ENCODE peak calls at places on chromosomes 1 and 21, in eight cellular contexts. T is PC-3; R is ovary; N is dorsolateral prefrontal cortex; I is CD8-positive, alpha-beta T cell; Y is IMR-90; X is HL-60; W is body of pancreas. V is an unnamed sample.
A peak's percentile ranks its signal among the peaks of the same experiment; 100 is the strongest.

GRCh38 chr1:160797861-160798273 is 1.9 kb downstream of the LY9 start:
- DNase-seq in R (no peak), Y (no peak), N (no peak), I (peak; percentile 73), T (peak; percentile 37), W (no peak), X (no peak), V (no peak)

GRCh38 chr1:6415979-6416656 is 3.6 kb downstream of the HES2 start:
- DNase-seq in T (no peak), X (no peak), W (no peak), I (no peak), Y (no peak), R (no peak), N (no peak), V (no peak)

GRCh38 chr1:192080671-192081070 is 77.6 kb upstream of the RGS18 start:
- DNase-seq in Y (no peak), X (no peak), N (no peak), W (no peak), I (no peak), R (no peak), T (no peak), V (no peak)

GRCh38 chr1:164605254-164606091 is 46.5 kb downstream of the PBX1 start:
- DNase-seq in R (no peak), X (no peak), Y (no peak), N (no peak), W (no peak), I (no peak), T (no peak), V (no peak)

GRCh38 chr1:71196685-71197084 is 115.8 kb upstream of the ZRANB2 start:
- DNase-seq in W (no peak), R (no peak), T (peak; percentile 55), Y (peak; percentile 25), X (no peak), I (no peak), N (no peak), V (peak; percentile 39)

GRCh38 chr21:42545745-42546144 is 32.1 kb downstream of the SLC37A1 start:
- DNase-seq in I (no peak), Y (no peak), X (no peak), R (no peak), N (no peak), W (no peak), T (no peak), V (no peak)

GRCh38 chr1:24643362-24644346 is 552 bp downstream of the SRRM1 start:
- DNase-seq in N (no peak), W (peak; percentile 33), T (peak; percentile 5), R (no peak), I (no peak), X (peak; percentile 66), Y (no peak), V (no peak)

GRCh38 chr1:2133039-2133878 is 61.3 kb downstream of the FAAP20 start:
- DNase-seq in X (peak; percentile 96), Y (peak; percentile 99), R (peak; percentile 99), T (peak; percentile 99), W (peak; percentile 96), I (peak; percentile 96), N (peak; percentile 75), V (peak; percentile 98)

GRCh38 chr1:20481158-20481617 is 4.8 kb downstream of the CAMK2N1 start:
- DNase-seq in W (no peak), N (no peak), T (peak; percentile 64), X (no peak), R (no peak), I (no peak), Y (peak; percentile 31), V (peak; percentile 35)

GRCh38 chr21:42460391-42461184 is 35.4 kb downstream of the RSPH1 start:
- DNase-seq in W (peak; percentile 36), R (no peak), T (no peak), X (no peak), I (peak; percentile 52), N (no peak), Y (no peak), V (no peak)

GRCh38 chr1:153977250-153978240 is at the start of gene JTB:
- DNase-seq in N (peak; percentile 93), R (peak; percentile 90), Y (peak; percentile 78), I (peak; percentile 86), X (peak; percentile 84), W (peak; percentile 93), T (peak; percentile 89), V (peak; percentile 78)

GRCh38 chr1:31797216-31797615 is 18.6 kb downstream of the SPOCD1 start:
- DNase-seq in I (no peak), W (no peak), X (no peak), R (no peak), T (no peak), N (no peak), Y (no peak), V (no peak)

GRCh38 chr1:171218661-171219060 is 29.6 kb upstream of the FMO1 start:
- DNase-seq in X (no peak), W (no peak), T (no peak), R (no peak), I (no peak), Y (no peak), N (no peak), V (no peak)

GRCh38 chr1:171210355-171210754 is 25.3 kb downstream of the FMO2 start:
- DNase-seq in Y (no peak), R (no peak), I (no peak), W (peak; percentile 28), T (no peak), X (no peak), N (no peak), V (peak; percentile 62)

GRCh38 chr1:171217658-171218443 is 30.4 kb upstream of the FMO1 start:
- DNase-seq in W (no peak), R (no peak), X (no peak), N (no peak), Y (no peak), T (no peak), I (no peak), V (no peak)

GRCh38 chr1:171212607-171213347 is 27.7 kb downstream of the FMO2 start:
- DNase-seq in X (no peak), Y (no peak), W (no peak), R (no peak), N (no peak), I (no peak), T (no peak), V (no peak)

GRCh38 chr1:171213559-171214454 is 28.7 kb downstream of the FMO2 start:
- DNase-seq in X (no peak), W (no peak), N (no peak), Y (no peak), R (no peak), T (peak; percentile 23), I (no peak), V (no peak)
- TF ChIP-seq CTCF in X (no peak), W (no peak), N (no peak), Y (no peak), R (no peak), T (peak; percentile 55), I (no peak), V (no peak)

DNA sequence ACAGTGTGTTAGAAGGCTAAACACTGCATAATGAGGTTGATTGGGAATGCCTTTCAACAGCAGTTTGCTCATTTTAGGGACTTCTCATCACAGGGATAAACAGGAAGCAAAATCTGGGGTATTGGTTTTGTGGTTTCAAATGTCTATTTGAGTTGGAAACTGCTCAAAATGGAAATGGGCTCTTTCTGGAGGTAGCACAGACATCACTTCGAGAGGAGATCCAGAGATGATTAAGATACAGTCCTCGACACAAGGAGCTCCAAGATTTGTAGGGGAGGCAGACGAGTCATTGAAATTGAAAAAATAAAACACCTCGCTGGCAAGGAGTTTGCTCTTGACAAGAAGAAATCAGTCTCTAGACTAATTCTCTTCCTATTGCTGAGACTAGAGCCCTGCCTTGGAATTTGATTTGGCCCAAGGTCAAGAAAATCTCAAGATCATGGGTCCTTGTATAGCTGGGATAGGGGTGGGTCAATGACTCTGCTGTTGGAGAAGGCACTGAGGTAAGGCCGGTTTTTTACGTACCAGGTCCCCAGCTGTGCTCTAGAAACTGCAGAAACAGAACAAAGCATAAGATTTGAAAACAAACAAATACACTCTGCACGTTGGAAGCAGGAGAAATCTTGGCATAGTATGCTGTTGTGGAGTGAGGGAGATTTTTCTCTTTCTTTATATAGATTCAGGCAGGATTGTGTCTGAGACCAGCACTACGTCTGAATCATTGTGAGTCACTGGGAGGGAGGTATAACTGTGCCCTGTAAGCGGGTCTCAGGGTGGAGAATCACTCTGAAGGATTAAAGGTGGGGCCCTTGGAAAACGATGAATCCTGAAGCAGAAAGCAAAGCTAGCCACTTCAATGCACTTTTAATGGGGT is 17.7 kb upstream of the KLHDC8A start:
- DNase-seq in W (no peak), Y (peak; percentile 89), R (no peak), I (no peak), N (no peak), T (peak; percentile 91), X (no peak), V (peak; percentile 86)
- H3K4me3 ChIP-seq in W (no peak overlapping the region), Y (no peak overlapping the region), R (no peak overlapping the region), I (no peak overlapping the region), N (no peak overlapping the region), T (peak overlapping the region; percentile 54), X (no peak overlapping the region), V (no peak overlapping the region)

GRCh38 chr1:22452401-22452963 is 831 bp downstream of the ZBTB40 start:
- DNase-seq in T (peak; percentile 29), Y (peak; percentile 38), W (peak; percentile 58), X (no peak), R (peak; percentile 53), N (peak; percentile 39), I (no peak), V (peak; percentile 55)
- TF ChIP-seq CTCF in T (no peak), Y (no peak), W (no peak), X (no peak), R (no peak), N (no peak), I (no peak), V (no peak)

GRCh38 chr1:77433934-77434333 is 152.1 kb downstream of the AK5 start:
- DNase-seq in W (no peak), N (no peak), T (no peak), X (no peak), Y (no peak), I (no peak), R (no peak), V (no peak)

GRCh38 chr1:77434972-77435371 is 153.2 kb downstream of the AK5 start:
- DNase-seq in X (no peak), I (no peak), Y (no peak), R (no peak), N (no peak), T (no peak), W (no peak), V (no peak)

GRCh38 chr1:77438239-77438913 is 156.6 kb downstream of the AK5 start:
- DNase-seq in R (no peak), X (no peak), N (no peak), W (no peak), I (no peak), Y (peak; percentile 79), T (no peak), V (peak; percentile 78)
- H3K4me3 ChIP-seq in R (no peak overlapping the region), X (no peak overlapping the region), N (no peak overlapping the region), W (no peak overlapping the region), I (peak overlapping the region; percentile 8), Y (peak overlapping the region; percentile 37), T (no peak overlapping the region), V (peak overlapping the region; percentile 16)

DNA sequence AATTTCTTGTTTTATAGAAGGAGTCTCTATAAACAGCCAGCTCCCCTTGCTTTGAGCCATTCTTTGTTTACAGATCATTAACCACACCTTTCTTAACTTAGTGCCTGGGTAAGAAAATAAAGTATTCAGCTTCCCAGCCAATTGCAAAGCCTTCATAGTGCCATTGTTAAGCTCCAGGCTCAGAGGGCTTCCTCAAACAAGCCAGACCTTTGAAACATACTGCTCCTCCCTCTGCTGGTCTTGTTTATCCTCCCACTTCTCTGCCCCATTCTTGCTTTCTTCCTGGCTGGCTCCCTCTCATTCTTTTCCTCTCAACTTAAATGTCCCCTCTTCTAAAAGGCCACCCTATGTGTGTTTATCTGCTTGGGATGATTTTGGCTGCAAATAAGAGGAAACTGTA is 319.4 kb upstream of the ST6GALNAC5 start:
- DNase-seq in I (no peak), X (no peak), W (no peak), Y (no peak), N (no peak), T (no peak), R (no peak), V (no peak)
- TF ChIP-seq CTCF in I (no peak), X (no peak), W (no peak), Y (no peak), N (no peak), T (no peak), R (no peak), V (no peak)